ENCODE peak calls at places on chromosomes 1 and 21, in nine cellular contexts. L, M, O, S, W, Z, H, D and Q are unnamed samples.

GRCh38 chr1:32749726-32750224 is 47.2 kb upstream of the SYNC start:
- DNase-seq in Z (no peak), W (no peak), M (no peak), L (no peak), D (no peak), O (no peak), S (no peak), H (no peak), Q (no peak)

GRCh38 chr1:97277891-97278662 is 556.5 kb downstream of the PTBP2 start:
- DNase-seq in H (no peak), W (no peak), S (peak), L (no peak), Z (peak), M (no peak), D (no peak), O (no peak), Q (no peak)

GRCh38 chr1:154557939-154558609 is 388 bp downstream of the UBE2Q1 start:
- DNase-seq in M (peak), L (no peak), H (peak), D (peak), Z (no peak), S (peak), W (peak), O (peak), Q (peak)

GRCh38 chr1:163195728-163196448 is 6.8 kb downstream of the RGS5 start:
- DNase-seq in H (no peak), S (peak), M (no peak), L (no peak), W (no peak), O (no peak), Z (no peak), D (no peak), Q (peak)

GRCh38 chr21:28633803-28634572 is 358.7 kb downstream of the LTN1 start:
- DNase-seq in W (peak), Z (peak), H (no peak), S (peak), L (no peak), D (no peak), O (peak), M (no peak), Q (no peak)

GRCh38 chr1:63683759-63684158 is 90.1 kb upstream of the ROR1 start:
- DNase-seq in S (no peak), H (no peak), M (no peak), D (no peak), L (no peak), W (no peak), Z (no peak), O (no peak), Q (no peak)

GRCh38 chr1:156741613-156741983 is 710 bp upstream of the MRPL24 start:
- DNase-seq in O (no peak), Z (no peak), W (no peak), H (no peak), M (no peak), D (no peak), S (no peak), L (no peak), Q (no peak)

GRCh38 chr1:25001125-25001915 is 71.2 kb upstream of the RUNX3 start:
- DNase-seq in H (no peak), W (no peak), L (no peak), S (no peak), M (no peak), Z (no peak), D (no peak), O (no peak), Q (no peak)

GRCh38 chr1:236168716-236169429 is 26.5 kb downstream of the GPR137B start:
- DNase-seq in O (peak), H (peak), M (no peak), D (no peak), W (peak), L (peak), S (peak), Z (no peak), Q (peak)

GRCh38 chr1:93604411-93604810 is 77.2 kb downstream of the BCAR3 start:
- DNase-seq in Z (no peak), W (no peak), H (no peak), O (no peak), D (no peak), S (no peak), L (no peak), M (no peak), Q (no peak)

DNA sequence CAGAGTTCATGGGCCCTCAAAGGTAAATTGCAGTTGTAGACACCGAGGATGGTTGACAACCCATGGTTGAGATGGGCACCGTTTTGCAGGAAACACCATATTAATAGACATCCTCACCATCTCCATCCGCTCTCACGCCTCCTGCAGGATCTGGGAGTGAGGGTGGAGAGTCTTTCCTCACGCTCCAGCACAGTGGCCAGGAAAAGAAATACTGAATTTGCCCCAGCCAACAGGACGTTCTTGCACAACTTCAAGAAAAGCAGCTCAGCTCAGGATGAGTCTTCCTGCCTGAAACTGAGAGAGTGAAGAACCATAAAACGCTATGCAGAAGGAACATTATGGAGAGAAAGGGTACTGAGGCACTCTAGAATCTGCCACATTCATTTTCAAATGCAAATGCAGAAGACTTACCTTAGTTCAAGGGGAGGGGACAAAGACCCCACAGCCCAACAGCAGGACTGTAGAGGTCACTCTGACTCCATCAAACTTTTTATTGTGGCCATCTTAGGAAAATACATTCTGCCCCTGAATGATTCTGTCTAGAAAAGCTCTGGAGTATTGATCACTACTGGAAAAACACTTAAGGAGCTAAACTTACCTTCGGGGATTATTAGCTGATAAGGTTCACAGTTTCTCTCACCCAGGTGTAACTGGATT is 9.3 kb downstream of the SLAMF8 start:
- DNase-seq in O (no peak), M (no peak), W (no peak), D (no peak), S (peak), L (no peak), Z (no peak), H (no peak), Q (no peak)
- TF ChIP-seq CTCF in O (peak), M (peak), W (peak), D (no peak), S (peak), L (peak), Z (peak), H (no peak), Q (peak)

GRCh38 chr1:29981586-29982239 is 741.7 kb downstream of the MATN1 start:
- DNase-seq in D (no peak), Z (no peak), W (no peak), S (no peak), M (no peak), O (no peak), L (no peak), H (no peak), Q (no peak)

GRCh38 chr1:29983366-29983765 is 740.0 kb downstream of the MATN1 start:
- DNase-seq in Z (no peak), W (no peak), S (no peak), O (no peak), H (peak), D (no peak), L (no peak), M (no peak), Q (no peak)

GRCh38 chr1:29984544-29985375 is 738.6 kb downstream of the MATN1 start:
- DNase-seq in D (no peak), H (peak), Z (peak), L (no peak), O (no peak), M (no peak), S (no peak), W (no peak), Q (no peak)

GRCh38 chr1:29985376-29985945 is 737.9 kb downstream of the MATN1 start:
- DNase-seq in W (no peak), S (no peak), H (peak), O (no peak), D (no peak), L (no peak), M (no peak), Z (no peak), Q (no peak)

GRCh38 chr1:29984107-29984506 is 739.3 kb downstream of the MATN1 start:
- DNase-seq in O (no peak), W (no peak), M (no peak), H (peak), Z (no peak), L (no peak), D (no peak), S (no peak), Q (no peak)
- TF ChIP-seq CTCF in O (no peak), W (no peak), M (no peak), H (no peak), Z (no peak), L (no peak), D (no peak), S (no peak), Q (no peak)

GRCh38 chr1:164602480-164603093 is 43.6 kb downstream of the PBX1 start:
- DNase-seq in H (no peak), Z (peak), O (peak), L (peak), W (peak), M (no peak), D (no peak), S (peak), Q (no peak)
- TF ChIP-seq CTCF in H (no peak), Z (no peak), O (no peak), L (no peak), W (no peak), M (no peak), D (no peak), S (peak), Q (no peak)

DNA sequence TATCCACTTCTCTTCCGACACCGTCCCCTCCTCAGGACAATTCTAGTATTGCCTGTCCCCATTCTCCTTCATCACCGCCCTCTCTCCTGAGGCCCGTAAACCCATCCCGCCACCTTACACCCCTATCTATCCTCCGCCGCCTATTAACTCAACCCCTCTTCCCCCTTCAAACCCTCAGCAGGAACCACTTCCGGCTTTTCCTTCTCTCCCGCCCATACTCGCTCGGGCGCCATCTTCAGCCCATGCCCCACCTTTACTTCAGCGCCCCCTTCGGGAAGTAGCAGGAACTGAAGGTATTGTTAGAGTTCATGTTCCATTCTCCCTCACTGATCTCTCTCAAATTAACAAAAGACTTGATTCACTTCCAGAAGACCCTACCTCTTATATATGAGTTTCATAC is 31.6 kb downstream of the VN1R5 start:
- DNase-seq in O (no peak), D (no peak), W (no peak), M (no peak), S (no peak), Z (peak), L (no peak), H (peak), Q (peak)
- TF ChIP-seq CTCF in O (no peak), D (no peak), W (no peak), M (no peak), S (no peak), Z (peak), L (peak), H (no peak), Q (peak)

DNA sequence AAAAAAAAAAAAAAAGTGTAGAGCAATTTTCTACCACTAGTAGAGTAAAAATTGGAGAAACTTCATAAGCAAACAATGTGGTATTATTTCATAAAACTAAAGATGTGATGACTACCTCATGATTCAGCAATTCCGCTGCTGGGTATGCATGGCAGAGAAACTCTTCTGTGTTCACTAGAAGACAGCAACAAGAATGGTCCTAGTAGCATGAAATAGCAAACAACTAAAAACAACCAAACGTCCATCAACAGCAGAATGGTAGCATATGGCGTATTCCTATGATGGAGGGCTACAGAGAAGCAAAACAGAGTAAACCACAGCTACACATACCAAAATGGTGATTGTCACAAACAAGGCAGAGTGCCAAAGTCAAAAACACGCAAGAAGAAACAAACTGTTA is 18.9 kb downstream of the HTR1D start:
- DNase-seq in L (no peak), W (no peak), M (no peak), Z (peak), S (peak), D (no peak), O (no peak), H (no peak), Q (no peak)
- TF ChIP-seq CTCF in L (no peak), W (no peak), M (no peak), Z (no peak), S (peak), D (no peak), O (no peak), H (no peak), Q (no peak)